ENCODE peak calls at places on chromosomes 4 and X, in five cellular contexts. S, R, F, O and W are unnamed samples.

GRCh38 chr4:105149771-105150170 is 3.1 kb downstream of the TET2 start:
- DNase-seq in S (no peak), O (no peak), R (no peak), F (no peak), W (no peak)

GRCh38 chr4:156609421-156609820 is 362.2 kb downstream of the PDGFC start:
- DNase-seq in R (no peak), S (no peak), F (no peak), O (peak), W (no peak)

GRCh38 chr4:176149680-176150079 is 45.7 kb downstream of the SPATA4 start:
- DNase-seq in S (no peak), O (no peak), R (no peak), F (no peak), W (no peak)

GRCh38 chr4:153684182-153685073 is at the start of gene TLR2:
- DNase-seq in O (peak), F (peak), R (peak), S (peak), W (no peak)

GRCh38 chrX:100745806-100746537 is 14.1 kb upstream of the SYTL4 start:
- DNase-seq in S (peak), R (no peak), F (no peak), O (no peak), W (no peak)

GRCh38 chrX:69396916-69397315 is 107.2 kb upstream of the NALF2 start:
- DNase-seq in F (no peak), O (no peak), R (no peak), S (no peak), W (no peak)

GRCh38 chrX:84118769-84119168 is 69.2 kb downstream of the RPS6KA6 start:
- DNase-seq in R (no peak), O (no peak), F (peak), S (no peak), W (no peak)

GRCh38 chrX:39654183-39654925 is 443.4 kb downstream of the BCOR start:
- DNase-seq in R (no peak), O (no peak), F (no peak), S (no peak), W (peak)

GRCh38 chr4:98448923-98449322 is 187.7 kb downstream of the RAP1GDS1 start:
- DNase-seq in F (no peak), S (peak), R (no peak), O (no peak), W (no peak)

GRCh38 chrX:118862086-118862485 is 38.5 kb downstream of the ZCCHC12 start:
- DNase-seq in S (no peak), R (no peak), F (no peak), O (no peak), W (no peak)

GRCh38 chr4:146275370-146275769 is 61.0 kb downstream of the REELD1 start:
- DNase-seq in F (no peak), O (no peak), S (peak), R (no peak), W (no peak)

GRCh38 chrX:43349363-43349762 is 306.7 kb upstream of the MAOA start:
- DNase-seq in O (no peak), F (peak), R (no peak), S (peak), W (no peak)

GRCh38 chr4:88102029-88102428 is 56.4 kb downstream of the ABCG2 start:
- DNase-seq in S (no peak), F (no peak), R (no peak), O (no peak), W (no peak)

GRCh38 chrX:19709812-19710518 is 177.4 kb downstream of the SH3KBP1 start:
- DNase-seq in R (no peak), F (no peak), S (peak), O (no peak), W (no peak)

GRCh38 chr4:89307446-89308160 is at the start of gene GPRIN3:
- DNase-seq in R (peak), S (peak), O (peak), F (peak), W (no peak)

GRCh38 chr4:153260553-153261306 is 56.5 kb downstream of the TRIM2 start:
- DNase-seq in F (no peak), O (no peak), S (peak), R (no peak), W (no peak)

GRCh38 chr4:89067407-89067806 is 10.4 kb upstream of the FAM13A start:
- DNase-seq in O (no peak), R (no peak), S (no peak), F (no peak), W (no peak)

GRCh38 chrX:5936438-5936837 is 292.2 kb downstream of the NLGN4X start:
- DNase-seq in S (peak), R (no peak), F (no peak), O (no peak), W (no peak)

GRCh38 chr4:94256833-94257232 is 49.2 kb downstream of the SMARCAD1 start:
- DNase-seq in S (no peak), R (no peak), F (no peak), O (no peak), W (no peak)

GRCh38 chr4:25970241-25970675 is 56.2 kb downstream of the SMIM20 start:
- DNase-seq in S (peak), O (peak), R (no peak), F (peak), W (no peak)

GRCh38 chr4:109562457-109563237 is 2.6 kb downstream of the MCUB start:
- DNase-seq in S (no peak), R (no peak), F (no peak), O (no peak), W (no peak)

GRCh38 chr4:110754726-110755125 is 131.8 kb upstream of the PITX2 start:
- DNase-seq in O (no peak), R (no peak), F (no peak), S (peak), W (no peak)

GRCh38 chr4:185576918-185577591 is 41.7 kb upstream of the PDLIM3 start:
- DNase-seq in O (no peak), S (peak), F (no peak), R (no peak), W (no peak)

GRCh38 chrX:40996886-40997530 is 88.2 kb upstream of the USP9X start:
- DNase-seq in O (no peak), S (peak), F (peak), R (no peak), W (no peak)

GRCh38 chrX:84893897-84894296 is 109.8 kb upstream of the APOOL start:
- DNase-seq in O (no peak), S (no peak), F (no peak), R (no peak), W (no peak)

GRCh38 chr4:78779280-78779679 is 3.1 kb downstream of the BMP2K start:
- DNase-seq in S (peak), R (no peak), F (no peak), O (no peak), W (no peak)

GRCh38 chr4:5619913-5620625 is 88.3 kb downstream of the EVC2 start:
- DNase-seq in R (no peak), F (no peak), S (peak), O (no peak), W (no peak)

GRCh38 chr4:1191621-1192020 is 19.2 kb upstream of the SPON2 start:
- DNase-seq in S (no peak), O (no peak), R (peak), F (no peak), W (no peak)

GRCh38 chrX:151753313-151754041 is 18.9 kb downstream of the CNGA2 start:
- DNase-seq in S (peak), R (peak), O (peak), F (peak), W (peak)

GRCh38 chr4:173264245-173264959 is 69.8 kb downstream of the HMGB2 start:
- DNase-seq in S (peak), F (no peak), O (peak), R (peak), W (no peak)

GRCh38 chr4:4289575-4289929 is 402 bp downstream of the LYAR start:
- DNase-seq in S (no peak), F (peak), R (no peak), O (no peak), W (no peak)

GRCh38 chrX:79174949-79175644 is 30.6 kb downstream of the GPR174 start:
- DNase-seq in F (no peak), S (no peak), R (no peak), O (no peak), W (no peak)

DNA sequence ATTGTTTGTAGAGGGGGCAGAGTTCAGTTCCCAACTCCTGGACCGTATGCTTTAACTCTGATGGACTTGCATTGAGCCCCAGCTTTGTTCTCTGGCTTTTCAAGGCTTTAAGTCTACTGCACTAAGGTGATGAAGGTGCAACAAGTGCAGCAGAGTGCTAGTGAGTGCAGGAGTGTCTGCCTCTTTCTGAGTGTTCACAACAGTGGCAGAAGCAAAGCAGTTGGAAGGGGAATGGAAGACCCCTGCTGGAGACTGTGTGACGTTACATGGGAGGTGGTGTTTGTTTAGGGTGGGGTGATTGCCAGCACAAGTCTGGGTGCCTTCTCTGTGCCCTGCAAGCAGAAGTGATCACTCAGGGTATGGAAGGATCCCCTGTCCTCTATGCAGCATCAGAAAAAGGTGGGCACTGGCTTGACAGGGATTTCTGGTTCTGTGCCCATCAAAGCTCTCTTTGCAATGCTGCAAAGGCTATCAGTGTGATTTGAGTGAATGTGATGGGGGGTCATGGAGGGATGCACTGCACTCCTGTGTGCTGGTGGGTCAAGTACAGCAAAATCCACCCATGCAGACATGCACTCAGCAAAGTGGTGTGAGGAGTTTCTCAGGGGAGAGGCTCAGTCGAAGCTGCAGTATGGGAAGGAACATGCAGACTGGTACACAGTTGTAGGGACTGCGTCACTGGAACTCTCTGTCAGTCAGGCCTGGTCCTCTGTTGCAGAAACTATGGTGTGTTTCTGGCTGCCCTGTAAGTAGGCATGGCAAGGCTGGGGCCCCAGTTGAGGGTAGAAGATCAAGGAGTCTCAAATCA is 70.9 kb upstream of the UGT2B7 start:
- DNase-seq in O (no peak), S (no peak), F (peak), R (no peak), W (no peak)
- TF ChIP-seq CTCF in O (no peak), S (peak), F (peak), R (no peak), W (no peak)

GRCh38 chr4:10590896-10591295 is 93.7 kb downstream of the CLNK start:
- DNase-seq in S (no peak), R (no peak), F (no peak), O (no peak), W (no peak)
- TF ChIP-seq CTCF in S (no peak), R (no peak), F (no peak), O (no peak), W (no peak)

GRCh38 chr4:113742643-113743042 is 18.9 kb downstream of the CAMK2D start:
- DNase-seq in O (no peak), F (no peak), S (no peak), R (no peak), W (no peak)

GRCh38 chr4:113747949-113748348 is 13.6 kb downstream of the CAMK2D start:
- DNase-seq in R (no peak), O (no peak), S (no peak), F (no peak), W (no peak)

GRCh38 chr4:113743690-113744089 is 17.8 kb downstream of the CAMK2D start:
- DNase-seq in F (no peak), S (no peak), O (no peak), R (no peak), W (no peak)

GRCh38 chr4:113744667-113745241 is 16.8 kb downstream of the CAMK2D start:
- DNase-seq in S (no peak), R (no peak), F (no peak), O (no peak), W (no peak)

GRCh38 chr4:113745724-113746123 is 15.8 kb downstream of the CAMK2D start:
- DNase-seq in S (no peak), R (no peak), O (no peak), F (no peak), W (no peak)
- TF ChIP-seq CTCF in S (no peak), R (no peak), O (no peak), F (no peak), W (no peak)

GRCh38 chr4:118954246-118954645 is 65.6 kb downstream of the SYNPO2 start:
- DNase-seq in F (no peak), O (no peak), R (no peak), S (peak), W (no peak)
- TF ChIP-seq CTCF in F (no peak), O (peak), R (no peak), S (peak), W (no peak)